ENCODE peak calls at places on chromosomes 4 and X, in nine cellular contexts. One of them, this sample, is unnamed.
A peak's percentile ranks its signal among the peaks of the same experiment; 100 is the strongest.

GRCh38 chr4:38902695-38903094 is 35.1 kb downstream of the FAM114A1 start:
- DNase-seq in Karpas-422: peak; percentile 79
- DNase-seq in A549: peak; percentile 13
- DNase-seq in IMR-90: no peak
- DNase-seq in H9: no peak
- DNase-seq in neuronal stem cell: peak; percentile 9
- DNase-seq in mammary epithelial cell: peak; percentile 17
- DNase-seq in fibroblast of lung: no peak
- DNase-seq in K562: peak; percentile 18
- DNase-seq in this sample: no peak

GRCh38 chrX:44974462-44974861 is 101.5 kb downstream of the KDM6A start:
- DNase-seq in K562: no peak
- DNase-seq in fibroblast of lung: peak; percentile 68
- DNase-seq in IMR-90: peak; percentile 59
- DNase-seq in H9: no peak
- DNase-seq in mammary epithelial cell: peak; percentile 63
- DNase-seq in Karpas-422: no peak
- DNase-seq in neuronal stem cell: no peak
- DNase-seq in A549: peak; percentile 25
- DNase-seq in this sample: peak; percentile 26

GRCh38 chrX:10631416-10632145 is 11.2 kb upstream of the MID1 start:
- DNase-seq in mammary epithelial cell: no peak
- DNase-seq in K562: no peak
- DNase-seq in H9: no peak
- DNase-seq in Karpas-422: no peak
- DNase-seq in neuronal stem cell: no peak
- DNase-seq in IMR-90: peak; percentile 54
- DNase-seq in fibroblast of lung: no peak
- DNase-seq in A549: no peak
- DNase-seq in this sample: no peak

GRCh38 chrX:68708503-68709290 is 61.2 kb downstream of the STARD8 start:
- DNase-seq in Karpas-422: no peak
- DNase-seq in K562: no peak
- DNase-seq in neuronal stem cell: no peak
- DNase-seq in mammary epithelial cell: no peak
- DNase-seq in fibroblast of lung: peak; percentile 34
- DNase-seq in IMR-90: no peak
- DNase-seq in A549: no peak
- DNase-seq in H9: peak; percentile 74
- DNase-seq in this sample: no peak

GRCh38 chr4:159103406-159104131 is 690 bp downstream of the RAPGEF2 start:
- DNase-seq in Karpas-422: peak; percentile 69
- DNase-seq in IMR-90: peak; percentile 23
- DNase-seq in A549: peak; percentile 15
- DNase-seq in mammary epithelial cell: peak; percentile 55
- DNase-seq in K562: peak; percentile 64
- DNase-seq in neuronal stem cell: peak; percentile 60
- DNase-seq in fibroblast of lung: peak; percentile 47
- DNase-seq in H9: peak; percentile 46
- DNase-seq in this sample: no peak

GRCh38 chr4:3598695-3599227 is 66.5 kb upstream of the LRPAP1 start:
- DNase-seq in H9: no peak
- DNase-seq in A549: no peak
- DNase-seq in neuronal stem cell: no peak
- DNase-seq in mammary epithelial cell: no peak
- DNase-seq in K562: no peak
- DNase-seq in Karpas-422: no peak
- DNase-seq in IMR-90: no peak
- DNase-seq in fibroblast of lung: no peak
- DNase-seq in this sample: no peak

GRCh38 chrX:22396408-22396807 is 123.7 kb downstream of the CBLL2 start:
- DNase-seq in neuronal stem cell: no peak
- DNase-seq in fibroblast of lung: peak; percentile 59
- DNase-seq in IMR-90: peak; percentile 57
- DNase-seq in K562: no peak
- DNase-seq in Karpas-422: no peak
- DNase-seq in mammary epithelial cell: peak; percentile 18
- DNase-seq in A549: no peak
- DNase-seq in H9: no peak
- DNase-seq in this sample: no peak

GRCh38 chr4:46123872-46124755 is at the start of gene GABRG1:
- DNase-seq in H9: peak; percentile 89
- DNase-seq in fibroblast of lung: no peak
- DNase-seq in neuronal stem cell: peak; percentile 15
- DNase-seq in Karpas-422: no peak
- DNase-seq in mammary epithelial cell: no peak
- DNase-seq in IMR-90: no peak
- DNase-seq in A549: no peak
- DNase-seq in K562: no peak
- DNase-seq in this sample: no peak

GRCh38 chr4:84965558-84966381 is 720 bp downstream of the WDFY3 start:
- DNase-seq in fibroblast of lung: peak; percentile 47
- DNase-seq in Karpas-422: no peak
- DNase-seq in H9: peak; percentile 55
- DNase-seq in A549: peak; percentile 31
- DNase-seq in neuronal stem cell: peak; percentile 63
- DNase-seq in IMR-90: peak; percentile 17
- DNase-seq in K562: peak; percentile 59
- DNase-seq in mammary epithelial cell: peak; percentile 39
- DNase-seq in this sample: no peak

GRCh38 chr4:118955515-118955914 is 66.9 kb downstream of the SYNPO2 start:
- DNase-seq in IMR-90: no peak
- DNase-seq in neuronal stem cell: no peak
- DNase-seq in H9: no peak
- DNase-seq in fibroblast of lung: no peak
- DNase-seq in mammary epithelial cell: no peak
- DNase-seq in Karpas-422: no peak
- DNase-seq in A549: no peak
- DNase-seq in K562: no peak
- DNase-seq in this sample: no peak

GRCh38 chr4:30056016-30056415 is 664.2 kb upstream of the PCDH7 start:
- DNase-seq in K562: no peak
- DNase-seq in Karpas-422: no peak
- DNase-seq in IMR-90: no peak
- DNase-seq in neuronal stem cell: no peak
- DNase-seq in fibroblast of lung: no peak
- DNase-seq in H9: no peak
- DNase-seq in A549: no peak
- DNase-seq in mammary epithelial cell: no peak
- DNase-seq in this sample: no peak

GRCh38 chrX:37825225-37825842 is 22.0 kb downstream of the DYNLT3 start:
- DNase-seq in H9: peak; percentile 25
- DNase-seq in K562: peak; percentile 19
- DNase-seq in Karpas-422: peak; percentile 86
- DNase-seq in IMR-90: peak; percentile 38
- DNase-seq in mammary epithelial cell: peak; percentile 26
- DNase-seq in A549: peak; percentile 38
- DNase-seq in neuronal stem cell: peak; percentile 6
- DNase-seq in fibroblast of lung: no peak
- DNase-seq in this sample: no peak

GRCh38 chr4:105966046-105966445 is 70.8 kb downstream of the NPNT start:
- DNase-seq in Karpas-422: no peak
- DNase-seq in K562: no peak
- DNase-seq in neuronal stem cell: no peak
- DNase-seq in fibroblast of lung: peak; percentile 44
- DNase-seq in A549: no peak
- DNase-seq in H9: no peak
- DNase-seq in mammary epithelial cell: peak; percentile 50
- DNase-seq in IMR-90: peak; percentile 52
- DNase-seq in this sample: peak; percentile 26

GRCh38 chr4:98546910-98547544 is 111.4 kb downstream of the TSPAN5 start:
- DNase-seq in A549: no peak
- DNase-seq in Karpas-422: no peak
- DNase-seq in K562: no peak
- DNase-seq in neuronal stem cell: no peak
- DNase-seq in H9: no peak
- DNase-seq in IMR-90: peak; percentile 54
- DNase-seq in fibroblast of lung: peak; percentile 71
- DNase-seq in mammary epithelial cell: peak; percentile 30
- DNase-seq in this sample: no peak

GRCh38 chrX:37468111-37468739 is 103.2 kb upstream of the LANCL3 start:
- DNase-seq in IMR-90: no peak
- DNase-seq in mammary epithelial cell: no peak
- DNase-seq in fibroblast of lung: no peak
- DNase-seq in K562: no peak
- DNase-seq in H9: no peak
- DNase-seq in neuronal stem cell: no peak
- DNase-seq in Karpas-422: no peak
- DNase-seq in A549: no peak
- DNase-seq in this sample: no peak

GRCh38 chr4:24659241-24659961 is 75.0 kb upstream of the DHX15 start:
- DNase-seq in fibroblast of lung: peak; percentile 5
- DNase-seq in neuronal stem cell: no peak
- DNase-seq in K562: no peak
- DNase-seq in mammary epithelial cell: no peak
- DNase-seq in IMR-90: no peak
- DNase-seq in A549: no peak
- DNase-seq in Karpas-422: no peak
- DNase-seq in H9: no peak
- DNase-seq in this sample: no peak

GRCh38 chr4:153572609-153573008 is 106.4 kb downstream of the TMEM131L start:
- DNase-seq in IMR-90: no peak
- DNase-seq in mammary epithelial cell: no peak
- DNase-seq in fibroblast of lung: no peak
- DNase-seq in H9: no peak
- DNase-seq in A549: no peak
- DNase-seq in Karpas-422: no peak
- DNase-seq in K562: no peak
- DNase-seq in neuronal stem cell: no peak
- DNase-seq in this sample: no peak

GRCh38 chr4:624705-625590 is at the start of gene PDE6B:
- DNase-seq in H9: peak; percentile 61
- DNase-seq in mammary epithelial cell: no peak
- DNase-seq in fibroblast of lung: no peak
- DNase-seq in A549: no peak
- DNase-seq in IMR-90: no peak
- DNase-seq in neuronal stem cell: peak; percentile 40
- DNase-seq in K562: no peak
- DNase-seq in Karpas-422: no peak
- DNase-seq in this sample: no peak

GRCh38 chr4:123361195-123361861 is 35.3 kb upstream of the SPRY1 start:
- DNase-seq in K562: no peak
- DNase-seq in mammary epithelial cell: peak; percentile 31
- DNase-seq in Karpas-422: no peak
- DNase-seq in IMR-90: peak; percentile 94
- DNase-seq in fibroblast of lung: peak; percentile 86
- DNase-seq in neuronal stem cell: no peak
- DNase-seq in A549: peak; percentile 13
- DNase-seq in H9: no peak
- DNase-seq in this sample: no peak

GRCh38 chr4:41865306-41865980 is 69.8 kb upstream of the TMEM33 start:
- DNase-seq in K562: no peak
- DNase-seq in IMR-90: no peak
- DNase-seq in neuronal stem cell: no peak
- DNase-seq in H9: peak; percentile 41
- DNase-seq in Karpas-422: no peak
- DNase-seq in A549: no peak
- DNase-seq in fibroblast of lung: no peak
- DNase-seq in mammary epithelial cell: no peak
- DNase-seq in this sample: no peak

GRCh38 chr4:180407273-180407885 is 1835.8 kb upstream of the TENM3 start:
- DNase-seq in IMR-90: no peak
- DNase-seq in Karpas-422: no peak
- DNase-seq in fibroblast of lung: no peak
- DNase-seq in K562: no peak
- DNase-seq in H9: no peak
- DNase-seq in mammary epithelial cell: no peak
- DNase-seq in neuronal stem cell: no peak
- DNase-seq in A549: no peak
- DNase-seq in this sample: no peak
- H3K4me2 ChIP-seq in IMR-90: no peak overlapping the region
- H3K4me2 ChIP-seq in Karpas-422: no peak overlapping the region
- H3K4me2 ChIP-seq in fibroblast of lung: no peak overlapping the region
- H3K4me2 ChIP-seq in K562: no peak overlapping the region
- H3K4me2 ChIP-seq in H9: no peak overlapping the region
- H3K4me2 ChIP-seq in mammary epithelial cell: no peak overlapping the region
- H3K4me2 ChIP-seq in neuronal stem cell: no peak overlapping the region
- H3K4me2 ChIP-seq in A549: no peak overlapping the region
- H3K4me2 ChIP-seq in this sample: no peak overlapping the region

GRCh38 chr4:91123742-91124141 is 996.5 kb downstream of the CCSER1 start:
- DNase-seq in K562: no peak
- DNase-seq in fibroblast of lung: no peak
- DNase-seq in Karpas-422: no peak
- DNase-seq in H9: no peak
- DNase-seq in IMR-90: no peak
- DNase-seq in A549: no peak
- DNase-seq in mammary epithelial cell: no peak
- DNase-seq in neuronal stem cell: no peak
- DNase-seq in this sample: no peak

GRCh38 chr4:91127891-91128290 is 1000.7 kb downstream of the CCSER1 start:
- DNase-seq in fibroblast of lung: no peak
- DNase-seq in Karpas-422: no peak
- DNase-seq in K562: no peak
- DNase-seq in A549: no peak
- DNase-seq in IMR-90: no peak
- DNase-seq in H9: no peak
- DNase-seq in neuronal stem cell: no peak
- DNase-seq in mammary epithelial cell: no peak
- DNase-seq in this sample: no peak

GRCh38 chr4:91128519-91128918 is 1001.3 kb downstream of the CCSER1 start:
- DNase-seq in IMR-90: no peak
- DNase-seq in neuronal stem cell: no peak
- DNase-seq in fibroblast of lung: no peak
- DNase-seq in H9: no peak
- DNase-seq in K562: no peak
- DNase-seq in Karpas-422: no peak
- DNase-seq in A549: no peak
- DNase-seq in mammary epithelial cell: no peak
- DNase-seq in this sample: no peak
- H3K9me3 ChIP-seq in IMR-90: no peaks in the 10 kb centered on the region
- H3K9me3 ChIP-seq in neuronal stem cell: no peaks in the 10 kb centered on the region
- H3K9me3 ChIP-seq in fibroblast of lung: no peaks in the 10 kb centered on the region
- H3K9me3 ChIP-seq in H9: no peaks in the 10 kb centered on the region
- H3K9me3 ChIP-seq in K562: no peaks in the 10 kb centered on the region
- H3K9me3 ChIP-seq in Karpas-422: peaks cover 5% of the 10 kb centered on the region
- H3K9me3 ChIP-seq in A549: no peaks in the 10 kb centered on the region
- H3K9me3 ChIP-seq in mammary epithelial cell: no peaks in the 10 kb centered on the region
- H3K9me3 ChIP-seq in this sample: no peaks in the 10 kb centered on the region

DNA sequence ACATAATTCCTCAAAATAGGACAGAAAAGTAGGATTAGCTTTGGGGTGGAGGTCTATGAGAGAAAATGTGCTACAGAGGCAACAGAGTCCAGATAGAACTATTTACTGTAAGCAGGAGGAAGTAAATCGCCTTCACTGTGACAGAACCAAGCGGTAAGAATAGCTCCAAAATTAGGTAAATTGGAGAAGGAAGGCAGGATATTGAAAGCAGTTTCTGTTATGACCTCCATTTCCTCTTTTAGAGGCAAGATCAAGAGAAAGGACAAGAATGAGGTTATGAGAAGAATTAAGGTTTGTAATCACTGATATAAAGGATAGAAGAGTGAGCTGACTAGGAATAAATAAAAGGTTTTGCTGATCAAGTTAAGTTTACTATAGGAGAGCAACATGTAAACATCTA is 44.1 kb upstream of the NEUROG2 start:
- DNase-seq in neuronal stem cell: no peak
- DNase-seq in Karpas-422: peak; percentile 72
- DNase-seq in IMR-90: no peak
- DNase-seq in H9: no peak
- DNase-seq in fibroblast of lung: no peak
- DNase-seq in A549: no peak
- DNase-seq in mammary epithelial cell: no peak
- DNase-seq in K562: no peak
- DNase-seq in this sample: no peak
- H3K4me2 ChIP-seq in neuronal stem cell: no peak overlapping the region
- H3K4me2 ChIP-seq in Karpas-422: peak overlapping the region; percentile 38
- H3K4me2 ChIP-seq in IMR-90: no peak overlapping the region
- H3K4me2 ChIP-seq in H9: no peak overlapping the region
- H3K4me2 ChIP-seq in fibroblast of lung: no peak overlapping the region
- H3K4me2 ChIP-seq in A549: no peak overlapping the region
- H3K4me2 ChIP-seq in mammary epithelial cell: no peak overlapping the region
- H3K4me2 ChIP-seq in K562: no peak overlapping the region
- H3K4me2 ChIP-seq in this sample: no peak overlapping the region

GRCh38 chrX:67004451-67004850 is 365.6 kb upstream of the EDA2R start:
- DNase-seq in IMR-90: no peak
- DNase-seq in K562: no peak
- DNase-seq in H9: no peak
- DNase-seq in A549: no peak
- DNase-seq in fibroblast of lung: no peak
- DNase-seq in Karpas-422: no peak
- DNase-seq in mammary epithelial cell: no peak
- DNase-seq in neuronal stem cell: no peak
- DNase-seq in this sample: no peak
- H3K9me3 ChIP-seq in IMR-90: peaks cover 10% of the 10 kb centered on the region
- H3K9me3 ChIP-seq in K562: peaks cover 4% of the 10 kb centered on the region
- H3K9me3 ChIP-seq in H9: peaks cover 38% of the 10 kb centered on the region
- H3K9me3 ChIP-seq in A549: no peaks in the 10 kb centered on the region
- H3K9me3 ChIP-seq in fibroblast of lung: no peaks in the 10 kb centered on the region
- H3K9me3 ChIP-seq in Karpas-422: peaks cover 32% of the 10 kb centered on the region
- H3K9me3 ChIP-seq in mammary epithelial cell: peaks cover 16% of the 10 kb centered on the region
- H3K9me3 ChIP-seq in neuronal stem cell: no peaks in the 10 kb centered on the region
- H3K9me3 ChIP-seq in this sample: peaks cover 2% of the 10 kb centered on the region

This sample was measured in keratinocyte.